ENCODE peak calls at places on chromosomes 13 and 19, in eight cellular contexts. One of them, this sample, is unnamed.
A peak's percentile ranks its signal among the peaks of the same experiment; 100 is the strongest.

GRCh38 chr19:36009220-36009619 is 607 bp upstream of the SYNE4 start:
- DNase-seq in K562: no peak
- DNase-seq in stimulated activated CD8-positive, alpha-beta memory T cell treated with anti-CD3 and anti-CD28 coated beads, Interleukin-15, amount 100 ng/mL, for 4 hours: no peak
- DNase-seq in germinal center: peak; percentile 51
- DNase-seq in thyroid gland: peak; percentile 76
- DNase-seq in GM12865: peak; percentile 66
- DNase-seq in progenitor cell of endocrine pancreas: peak; percentile 30
- DNase-seq in right cardiac atrium: peak; percentile 90
- DNase-seq in this sample: peak; percentile 86

GRCh38 chr13:73844986-73845385 is 289.2 kb downstream of the KLF12 start:
- DNase-seq in progenitor cell of endocrine pancreas: no peak
- DNase-seq in K562: no peak
- DNase-seq in right cardiac atrium: no peak
- DNase-seq in germinal center: no peak
- DNase-seq in stimulated activated CD8-positive, alpha-beta memory T cell treated with anti-CD3 and anti-CD28 coated beads, Interleukin-15, amount 100 ng/mL, for 4 hours: no peak
- DNase-seq in GM12865: no peak
- DNase-seq in thyroid gland: no peak
- DNase-seq in this sample: no peak

GRCh38 chr19:7699422-7700127 is 2.4 kb downstream of the FCER2 start:
- DNase-seq in germinal center: no peak
- DNase-seq in right cardiac atrium: peak; percentile 3
- DNase-seq in stimulated activated CD8-positive, alpha-beta memory T cell treated with anti-CD3 and anti-CD28 coated beads, Interleukin-15, amount 100 ng/mL, for 4 hours: no peak
- DNase-seq in GM12865: peak; percentile 85
- DNase-seq in K562: peak; percentile 63
- DNase-seq in progenitor cell of endocrine pancreas: no peak
- DNase-seq in thyroid gland: no peak
- DNase-seq in this sample: peak; percentile 77

GRCh38 chr13:63625869-63626268 is 2210.2 kb upstream of the PCDH20 start:
- DNase-seq in progenitor cell of endocrine pancreas: no peak
- DNase-seq in K562: no peak
- DNase-seq in thyroid gland: no peak
- DNase-seq in germinal center: no peak
- DNase-seq in GM12865: no peak
- DNase-seq in right cardiac atrium: no peak
- DNase-seq in stimulated activated CD8-positive, alpha-beta memory T cell treated with anti-CD3 and anti-CD28 coated beads, Interleukin-15, amount 100 ng/mL, for 4 hours: no peak
- DNase-seq in this sample: no peak

GRCh38 chr19:54481326-54481930 is 8.3 kb upstream of the CDC42EP5 start:
- DNase-seq in GM12865: peak; percentile 66
- DNase-seq in progenitor cell of endocrine pancreas: no peak
- DNase-seq in right cardiac atrium: no peak
- DNase-seq in stimulated activated CD8-positive, alpha-beta memory T cell treated with anti-CD3 and anti-CD28 coated beads, Interleukin-15, amount 100 ng/mL, for 4 hours: no peak
- DNase-seq in K562: peak; percentile 49
- DNase-seq in germinal center: peak; percentile 54
- DNase-seq in thyroid gland: no peak
- DNase-seq in this sample: peak; percentile 70

GRCh38 chr19:1240925-1241324 is 626 bp upstream of the ATP5F1D start:
- DNase-seq in right cardiac atrium: no peak
- DNase-seq in germinal center: no peak
- DNase-seq in progenitor cell of endocrine pancreas: no peak
- DNase-seq in stimulated activated CD8-positive, alpha-beta memory T cell treated with anti-CD3 and anti-CD28 coated beads, Interleukin-15, amount 100 ng/mL, for 4 hours: no peak
- DNase-seq in K562: no peak
- DNase-seq in GM12865: no peak
- DNase-seq in thyroid gland: peak; percentile 23
- DNase-seq in this sample: no peak

GRCh38 chr13:48505597-48506091 is 27.2 kb downstream of the RCBTB2 start:
- DNase-seq in progenitor cell of endocrine pancreas: no peak
- DNase-seq in germinal center: peak; percentile 45
- DNase-seq in right cardiac atrium: no peak
- DNase-seq in K562: no peak
- DNase-seq in stimulated activated CD8-positive, alpha-beta memory T cell treated with anti-CD3 and anti-CD28 coated beads, Interleukin-15, amount 100 ng/mL, for 4 hours: no peak
- DNase-seq in GM12865: peak; percentile 95
- DNase-seq in thyroid gland: no peak
- DNase-seq in this sample: peak; percentile 56

GRCh38 chr13:45178349-45179142 is 22.3 kb downstream of the KCTD4 start:
- DNase-seq in right cardiac atrium: no peak
- DNase-seq in thyroid gland: no peak
- DNase-seq in progenitor cell of endocrine pancreas: no peak
- DNase-seq in stimulated activated CD8-positive, alpha-beta memory T cell treated with anti-CD3 and anti-CD28 coated beads, Interleukin-15, amount 100 ng/mL, for 4 hours: no peak
- DNase-seq in GM12865: no peak
- DNase-seq in germinal center: no peak
- DNase-seq in K562: peak; percentile 5
- DNase-seq in this sample: no peak

GRCh38 chr19:19911150-19911549 is 10.4 kb downstream of the ZNF93 start:
- DNase-seq in progenitor cell of endocrine pancreas: no peak
- DNase-seq in K562: no peak
- DNase-seq in germinal center: no peak
- DNase-seq in GM12865: no peak
- DNase-seq in stimulated activated CD8-positive, alpha-beta memory T cell treated with anti-CD3 and anti-CD28 coated beads, Interleukin-15, amount 100 ng/mL, for 4 hours: no peak
- DNase-seq in thyroid gland: no peak
- DNase-seq in right cardiac atrium: no peak
- DNase-seq in this sample: no peak

GRCh38 chr19:17873661-17874422 is 2.1 kb downstream of the SLC5A5 start:
- DNase-seq in GM12865: peak; percentile 73
- DNase-seq in right cardiac atrium: no peak
- DNase-seq in K562: peak; percentile 95
- DNase-seq in progenitor cell of endocrine pancreas: no peak
- DNase-seq in stimulated activated CD8-positive, alpha-beta memory T cell treated with anti-CD3 and anti-CD28 coated beads, Interleukin-15, amount 100 ng/mL, for 4 hours: peak; percentile 28
- DNase-seq in thyroid gland: peak; percentile 52
- DNase-seq in germinal center: peak; percentile 90
- DNase-seq in this sample: peak; percentile 89

GRCh38 chr19:55262359-55262758 is 3.5 kb upstream of the PPP6R1 start:
- DNase-seq in germinal center: no peak
- DNase-seq in right cardiac atrium: no peak
- DNase-seq in thyroid gland: no peak
- DNase-seq in GM12865: no peak
- DNase-seq in progenitor cell of endocrine pancreas: no peak
- DNase-seq in K562: no peak
- DNase-seq in stimulated activated CD8-positive, alpha-beta memory T cell treated with anti-CD3 and anti-CD28 coated beads, Interleukin-15, amount 100 ng/mL, for 4 hours: no peak
- DNase-seq in this sample: no peak

This sample was measured in GM13976.